ENCODE peak calls at places on chromosome 11, in ten cellular contexts. T is IMR-90; F is cardiac muscle cell; Q is transverse colon; E is SJSA1; U is colonic mucosa; R is prostate gland; X is NT2/D1; Z is effector memory CD4-positive, alpha-beta T cell; J is fibroblast of lung. G is an unnamed sample.

GRCh38 chr11:118434123-118434552 is 2.2 kb upstream of the KMT2A start:
- DNase-seq in T (peak; percentile 48), F (peak; percentile 48), Q (no peak), E (no peak), U (no peak), R (no peak), X (no peak), Z (no peak), J (peak; percentile 60), G (no peak)

GRCh38 chr11:61075891-61076290 is 26.4 kb upstream of the CD5 start:
- DNase-seq in T (peak; percentile 35), F (peak; percentile 77), Q (peak; percentile 29), E (no peak), U (peak; percentile 35), R (no peak), X (peak; percentile 46), Z (no peak), J (peak; percentile 70), G (no peak)

GRCh38 chr11:64186205-64187165 is 514 bp downstream of the STIP1 start:
- DNase-seq in T (peak; percentile 2), F (no peak), Q (peak; percentile 29), E (no peak), U (peak; percentile 60), R (peak; percentile 38), X (no peak), Z (no peak), J (peak; percentile 11), G (no peak)

GRCh38 chr11:119843760-119844330 is 114.8 kb upstream of the NECTIN1 start:
- DNase-seq in T (no peak), F (no peak), Q (peak; percentile 17), E (no peak), U (no peak), R (no peak), X (no peak), Z (no peak), J (peak; percentile 10), G (peak; percentile 38)

GRCh38 chr11:85809881-85810280 is 1.1 kb downstream of the SYTL2 start:
- DNase-seq in T (no peak), F (no peak), Q (peak; percentile 22), E (no peak), U (peak; percentile 58), R (no peak), X (peak; percentile 22), Z (peak; percentile 7), J (no peak), G (no peak)

GRCh38 chr11:16356751-16357365 is 512 bp upstream of the SOX6 start:
- DNase-seq in T (peak; percentile 41), F (no peak), Q (no peak), E (peak; percentile 55), U (no peak), R (no peak), X (no peak), Z (no peak), J (peak; percentile 70), G (no peak)

GRCh38 chr11:127789887-127790286 is 789.3 kb upstream of the KIRREL3 start:
- DNase-seq in T (peak; percentile 1), F (no peak), Q (peak; percentile 30), E (no peak), U (peak; percentile 33), R (no peak), X (no peak), Z (no peak), J (peak; percentile 1), G (no peak)

GRCh38 chr11:73383249-73384126 is 7.3 kb downstream of the RELT start:
- DNase-seq in T (no peak), F (peak; percentile 33), Q (peak; percentile 27), E (no peak), U (peak; percentile 43), R (no peak), X (no peak), Z (no peak), J (no peak), G (peak; percentile 10)

GRCh38 chr11:124277809-124278208 is 21.6 kb downstream of the OR8G5 start:
- DNase-seq in T (no peak), F (no peak), Q (no peak), E (no peak), U (no peak), R (no peak), X (peak; percentile 8), Z (no peak), J (no peak), G (no peak)

GRCh38 chr11:100972046-100972445 is 157.6 kb downstream of the PGR start:
- DNase-seq in T (peak; percentile 79), F (no peak), Q (no peak), E (no peak), U (no peak), R (no peak), X (no peak), Z (no peak), J (no peak), G (no peak)

GRCh38 chr11:36372101-36372767 is 76.1 kb downstream of the PRR5L start:
- DNase-seq in T (peak; percentile 81), F (peak; percentile 96), Q (no peak), E (no peak), U (no peak), R (no peak), X (no peak), Z (no peak), J (peak; percentile 97), G (no peak)

GRCh38 chr11:97078443-97078842 is 688.6 kb downstream of the JRKL start:
- DNase-seq in T (no peak), F (no peak), Q (no peak), E (no peak), U (no peak), R (no peak), X (no peak), Z (no peak), J (no peak), G (no peak)

GRCh38 chr11:13384837-13385417 is 78.1 kb downstream of the BTBD10 start:
- DNase-seq in T (peak; percentile 68), F (peak; percentile 71), Q (peak; percentile 28), E (no peak), U (peak; percentile 36), R (no peak), X (peak; percentile 27), Z (no peak), J (peak; percentile 49), G (peak; percentile 26)

GRCh38 chr11:132898021-132898420 is 634.3 kb downstream of the OPCML start:
- DNase-seq in T (peak; percentile 73), F (peak; percentile 46), Q (no peak), E (no peak), U (no peak), R (no peak), X (no peak), Z (no peak), J (peak; percentile 69), G (no peak)

GRCh38 chr11:115133810-115134209 is 370.4 kb downstream of the CADM1 start:
- DNase-seq in T (no peak), F (no peak), Q (no peak), E (no peak), U (no peak), R (no peak), X (no peak), Z (no peak), J (no peak), G (no peak)

GRCh38 chr11:56624661-56625110 is 10.0 kb upstream of the OR5M1 start:
- DNase-seq in T (peak; percentile 34), F (peak; percentile 61), Q (no peak), E (no peak), U (peak; percentile 27), R (peak; percentile 5), X (peak; percentile 68), Z (no peak), J (peak; percentile 41), G (peak; percentile 22)

GRCh38 chr11:134124660-134125451 is 56.0 kb downstream of the JAM3 start:
- DNase-seq in T (peak; percentile 66), F (peak; percentile 47), Q (no peak), E (no peak), U (no peak), R (peak; percentile 57), X (no peak), Z (no peak), J (peak; percentile 71), G (peak; percentile 9)

GRCh38 chr11:119791701-119792151 is 62.7 kb upstream of the NECTIN1 start:
- DNase-seq in T (peak; percentile 37), F (peak; percentile 65), Q (no peak), E (peak; percentile 89), U (no peak), R (no peak), X (no peak), Z (no peak), J (peak; percentile 82), G (no peak)

GRCh38 chr11:17673951-17674350 is 45.4 kb upstream of the MYOD1 start:
- DNase-seq in T (no peak), F (no peak), Q (no peak), E (no peak), U (no peak), R (no peak), X (no peak), Z (no peak), J (peak; percentile 53), G (no peak)

GRCh38 chr11:102760355-102761035 is 19.9 kb downstream of the MMP10 start:
- DNase-seq in T (peak; percentile 98), F (peak; percentile 83), Q (no peak), E (peak; percentile 45), U (no peak), R (no peak), X (no peak), Z (no peak), J (peak; percentile 97), G (no peak)

GRCh38 chr11:1919428-1920127 is at the start of gene TNNT3:
- DNase-seq in T (no peak), F (no peak), Q (no peak), E (no peak), U (no peak), R (no peak), X (no peak), Z (no peak), J (no peak), G (no peak)
- H3K4me1 ChIP-seq in T (no peaks in the 10 kb centered on the region), F (no peaks in the 10 kb centered on the region), Q (no peaks in the 10 kb centered on the region), E (peaks cover 27% of the 10 kb centered on the region), U (no peaks in the 10 kb centered on the region), R (no peaks in the 10 kb centered on the region), X (peaks cover 21% of the 10 kb centered on the region), Z (no peaks in the 10 kb centered on the region), J (no peaks in the 10 kb centered on the region), G (no peaks in the 10 kb centered on the region)

GRCh38 chr11:55501014-55501413 is 53.3 kb upstream of the OR4C15 start:
- DNase-seq in T (no peak), F (no peak), Q (no peak), E (no peak), U (no peak), R (no peak), X (no peak), Z (no peak), J (no peak), G (no peak)

GRCh38 chr11:55497068-55497467 is 57.2 kb upstream of the OR4C15 start:
- DNase-seq in T (no peak), F (no peak), Q (no peak), E (no peak), U (no peak), R (no peak), X (no peak), Z (no peak), J (no peak), G (no peak)
- H3K9me3 ChIP-seq in T (peaks cover 21% of the 10 kb centered on the region), F (peaks cover under 1% of the 10 kb centered on the region), Q (no peaks in the 10 kb centered on the region), E (no peaks in the 10 kb centered on the region), U (no peaks in the 10 kb centered on the region), R (no peaks in the 10 kb centered on the region), X (peaks cover 27% of the 10 kb centered on the region), Z (no peaks in the 10 kb centered on the region), J (no peaks in the 10 kb centered on the region), G (peaks cover 3% of the 10 kb centered on the region)

GRCh38 chr11:69986421-69987229 is 91.5 kb upstream of the ANO1 start:
- DNase-seq in T (no peak), F (no peak), Q (no peak), E (no peak), U (no peak), R (no peak), X (no peak), Z (no peak), J (no peak), G (no peak)
- H3K27me3 ChIP-seq in T (no peaks in the 10 kb centered on the region), F (peaks cover 89% of the 10 kb centered on the region), Q (peaks cover 64% of the 10 kb centered on the region), E (peaks cover 44% of the 10 kb centered on the region), U (peaks cover 22% of the 10 kb centered on the region), R (peaks cover 12% of the 10 kb centered on the region), X (peaks cover 50% of the 10 kb centered on the region), Z (peaks cover 4% of the 10 kb centered on the region), J (peaks cover 19% of the 10 kb centered on the region), G (no peaks in the 10 kb centered on the region)

GRCh38 chr11:75874942-75875341 is 59.9 kb downstream of the UVRAG start:
- DNase-seq in T (no peak), F (no peak), Q (no peak), E (no peak), U (no peak), R (no peak), X (no peak), Z (no peak), J (no peak), G (no peak)
- H3K4me1 ChIP-seq in T (no peaks in the 10 kb centered on the region), F (peaks cover 17% of the 10 kb centered on the region), Q (peaks cover 22% of the 10 kb centered on the region), E (no peaks in the 10 kb centered on the region), U (no peaks in the 10 kb centered on the region), R (no peaks in the 10 kb centered on the region), X (peaks cover 3% of the 10 kb centered on the region), Z (no peaks in the 10 kb centered on the region), J (no peaks in the 10 kb centered on the region), G (peaks cover 7% of the 10 kb centered on the region)

G was measured in small intestine.